ENCODE peak calls at places on chromosomes 6 and 20, in six cellular contexts. R is mesenchymal stem cell, J is IMR-90, S is H1, Z is trophoblast cell, U is neuronal stem cell. L is an unnamed sample.

GRCh38 chr6:8415305-8415704 is 20.0 kb downstream of the SLC35B3 start:
- DNase-seq in R (no peak), J (peak; percentile 8), S (no peak), Z (no peak), U (no peak), L (no peak)

GRCh38 chr20:32752458-32753250 is 9.4 kb upstream of the COMMD7 start:
- DNase-seq in R (peak; percentile 80), J (peak; percentile 82), S (no peak), Z (peak; percentile 32), U (no peak), L (no peak)

GRCh38 chr20:8523684-8524083 is 391.6 kb downstream of the PLCB1 start:
- DNase-seq in R (no peak), J (peak; percentile 8), S (no peak), Z (no peak), U (no peak), L (peak; percentile 40)

GRCh38 chr6:150766201-150766997 is 99.1 kb upstream of the MTHFD1L start:
- DNase-seq in R (no peak), J (no peak), S (no peak), Z (no peak), U (no peak), L (no peak)

GRCh38 chr6:34423254-34423653 is 2.6 kb downstream of the RPS10 start:
- DNase-seq in R (peak; percentile 44), J (peak; percentile 54), S (no peak), Z (no peak), U (no peak), L (no peak)

GRCh38 chr6:146833157-146833556 is 234.4 kb downstream of the ADGB start:
- DNase-seq in R (no peak), J (no peak), S (no peak), Z (no peak), U (no peak), L (no peak)

GRCh38 chr6:157632821-157633220 is 190.2 kb upstream of the SNX9 start:
- DNase-seq in R (no peak), J (peak; percentile 89), S (no peak), Z (no peak), U (no peak), L (no peak)

GRCh38 chr20:48702388-48703041 is 125.3 kb downstream of the PREX1 start:
- DNase-seq in R (no peak), J (no peak), S (no peak), Z (no peak), U (no peak), L (no peak)

GRCh38 chr6:17096657-17097056 is 5.2 kb upstream of the STMND1 start:
- DNase-seq in R (no peak), J (no peak), S (no peak), Z (no peak), U (no peak), L (no peak)

GRCh38 chr6:6788394-6789020 is 200.0 kb downstream of the LY86 start:
- DNase-seq in R (no peak), J (no peak), S (peak; percentile 58), Z (peak; percentile 50), U (no peak), L (peak; percentile 67)

GRCh38 chr20:33944914-33945313 is 48.8 kb upstream of the RALY start:
- DNase-seq in R (no peak), J (no peak), S (no peak), Z (no peak), U (no peak), L (peak; percentile 69)

GRCh38 chr20:32772046-32772445 is 9.9 kb downstream of the DNMT3B start:
- DNase-seq in R (no peak), J (no peak), S (no peak), Z (peak; percentile 60), U (no peak), L (no peak)

GRCh38 chr6:2988426-2989331 is 11.0 kb upstream of the NQO2 start:
- DNase-seq in R (peak; percentile 98), J (peak; percentile 95), S (peak; percentile 92), Z (peak; percentile 98), U (peak; percentile 88), L (peak; percentile 98)

GRCh38 chr20:20897922-20898321 is 185.5 kb upstream of the RALGAPA2 start:
- DNase-seq in R (no peak), J (no peak), S (no peak), Z (peak; percentile 83), U (peak; percentile 24), L (peak; percentile 95)

GRCh38 chr20:62631336-62632317 is 10.7 kb upstream of the SLCO4A1 start:
- DNase-seq in R (no peak), J (no peak), S (no peak), Z (no peak), U (no peak), L (no peak)

GRCh38 chr20:47973519-47974233 is 188.4 kb upstream of the SULF2 start:
- DNase-seq in R (no peak), J (no peak), S (peak; percentile 55), Z (no peak), U (peak; percentile 83), L (peak; percentile 64)

GRCh38 chr6:11795403-11795802 is 16.8 kb upstream of the ADTRP start:
- DNase-seq in R (peak; percentile 49), J (no peak), S (no peak), Z (no peak), U (no peak), L (no peak)

GRCh38 chr20:21505810-21506530 is 7.9 kb downstream of the NKX2-2 start:
- DNase-seq in R (no peak), J (peak; percentile 20), S (peak; percentile 90), Z (peak; percentile 67), U (peak; percentile 73), L (peak; percentile 72)

GRCh38 chr6:140062042-140063041 is 687.9 kb upstream of the CITED2 start:
- DNase-seq in R (peak; percentile 85), J (peak; percentile 96), S (no peak), Z (peak; percentile 96), U (no peak), L (peak; percentile 16)

GRCh38 chr6:151054304-151054703 is 185.5 kb upstream of the AKAP12 start:
- DNase-seq in R (peak; percentile 52), J (peak; percentile 62), S (no peak), Z (no peak), U (no peak), L (no peak)

GRCh38 chr6:80535914-80536565 is 429.6 kb downstream of the BCKDHB start:
- DNase-seq in R (peak; percentile 51), J (peak; percentile 79), S (no peak), Z (peak; percentile 17), U (no peak), L (no peak)

GRCh38 chr20:19015326-19015725 is 197.1 kb upstream of the SLC24A3 start:
- DNase-seq in R (no peak), J (no peak), S (peak; percentile 34), Z (no peak), U (no peak), L (peak; percentile 62)

GRCh38 chr20:50284811-50285375 is 94.3 kb downstream of the CEBPB start:
- DNase-seq in R (peak; percentile 55), J (no peak), S (no peak), Z (no peak), U (no peak), L (no peak)

GRCh38 chr20:6007094-6007528 is 46.7 kb downstream of the LRRN4 start:
- DNase-seq in R (no peak), J (no peak), S (no peak), Z (peak; percentile 26), U (no peak), L (peak; percentile 26)

GRCh38 chr6:28632326-28632851 is 106.7 kb downstream of the GPX5 start:
- DNase-seq in R (no peak), J (no peak), S (no peak), Z (no peak), U (no peak), L (no peak)

GRCh38 chr6:109690373-109690739 is 646 bp downstream of the AK9 start:
- DNase-seq in R (no peak), J (no peak), S (peak; percentile 88), Z (peak; percentile 53), U (peak; percentile 43), L (peak; percentile 69)

GRCh38 chr6:90314516-90314915 is 17.9 kb upstream of the BACH2 start:
- DNase-seq in R (no peak), J (no peak), S (no peak), Z (no peak), U (no peak), L (no peak)

GRCh38 chr6:13295576-13295975 is 32.8 kb downstream of the TBC1D7 start:
- DNase-seq in R (no peak), J (no peak), S (peak; percentile 32), Z (no peak), U (no peak), L (no peak)

GRCh38 chr6:158649289-158650143 is at the start of gene SYTL3:
- DNase-seq in R (peak; percentile 75), J (peak; percentile 82), S (no peak), Z (peak; percentile 32), U (no peak), L (no peak)

GRCh38 chr6:118586741-118587485 is 38.8 kb downstream of the PLN start:
- DNase-seq in R (no peak), J (no peak), S (no peak), Z (peak; percentile 86), U (no peak), L (peak; percentile 47)

GRCh38 chr6:50116390-50116789 is 66.7 kb upstream of the DEFB112 start:
- DNase-seq in R (no peak), J (no peak), S (no peak), Z (no peak), U (no peak), L (no peak)

GRCh38 chr6:27251672-27252251 is 4.3 kb downstream of the PRSS16 start:
- DNase-seq in R (peak; percentile 53), J (peak; percentile 38), S (peak; percentile 93), Z (peak; percentile 90), U (peak; percentile 87), L (peak; percentile 98)
- H3K4me3 ChIP-seq in R (peak overlapping the region; percentile 61), J (peak overlapping the region; percentile 55), S (peak overlapping the region; percentile 76), Z (peak overlapping the region; percentile 79), U (peak overlapping the region; percentile 51), L (peak overlapping the region; percentile 78)

GRCh38 chr6:26223677-26224546 is 136.7 kb downstream of the HFE start:
- DNase-seq in R (peak; percentile 98), J (peak; percentile 97), S (no peak), Z (peak; percentile 93), U (peak; percentile 74), L (peak; percentile 96)

GRCh38 chr6:26222587-26222986 is 135.4 kb downstream of the HFE start:
- DNase-seq in R (no peak), J (no peak), S (no peak), Z (no peak), U (no peak), L (peak; percentile 60)

GRCh38 chr6:26224547-26224912 is 137.3 kb downstream of the HFE start:
- DNase-seq in R (no peak), J (no peak), S (no peak), Z (no peak), U (no peak), L (no peak)

GRCh38 chr6:26224940-26225847 is 138.0 kb downstream of the HFE start:
- DNase-seq in R (peak; percentile 97), J (peak; percentile 97), S (peak; percentile 69), Z (peak; percentile 84), U (peak; percentile 85), L (peak; percentile 99)

GRCh38 chr6:26223213-26223612 is 136.0 kb downstream of the HFE start:
- DNase-seq in R (peak; percentile 51), J (peak; percentile 33), S (no peak), Z (no peak), U (no peak), L (no peak)
- H2BK120ac ChIP-seq in R (no peak overlapping the region), J (peak overlapping the region; percentile 22), S (no peak overlapping the region), Z (no peak overlapping the region), U (no peak overlapping the region), L (peak overlapping the region; percentile 78)

GRCh38 chr6:43276180-43277082 is 21.6 kb upstream of the SLC22A7 start:
- DNase-seq in R (peak; percentile 47), J (no peak), S (no peak), Z (no peak), U (no peak), L (no peak)
- H3K4me3 ChIP-seq in R (no peak overlapping the region), J (no peak overlapping the region), S (peak overlapping the region; percentile 52), Z (no peak overlapping the region), U (no peak overlapping the region), L (peak overlapping the region; percentile 35)

GRCh38 chr6:57434944-57435343 is 117.5 kb downstream of the PRIM2 start:
- DNase-seq in R (no peak), J (no peak), S (no peak), Z (no peak), U (no peak), L (no peak)
- H2BK120ac ChIP-seq in R (no peak overlapping the region), J (peak overlapping the region; percentile 90), S (no peak overlapping the region), Z (no peak overlapping the region), U (no peak overlapping the region), L (no peak overlapping the region)